ENCODE peak calls at places on chromosomes 3 and 15, in eight cellular contexts. V is foreskin keratinocyte; G is iris pigment epithelial cell; Y is T follicular helper cell; J is activated naive CD8-positive, alpha-beta T cell treated with anti-CD3 and anti-CD28 coated beads, Interleukin-2, amount 50 U/mL, for 24 hours; O is stimulated activated CD4-positive, alpha-beta T cell treated with anti-CD3 and anti-CD28 coated beads, Interleukin-2, amount 100 ng/mL, for 48 hours; C is RPMI8226; A is glomerular endothelial cell. W is an unnamed sample.
A peak's percentile ranks its signal among the peaks of the same experiment; 100 is the strongest.

GRCh38 chr3:105836533-105836932 is 32.3 kb downstream of the CBLB start:
- DNase-seq in V (no peak), G (peak; percentile 98), Y (no peak), J (no peak), O (no peak), C (no peak), A (no peak), W (no peak)

GRCh38 chr15:70853270-70853854 is 595 bp downstream of the LARP6 start:
- DNase-seq in V (peak; percentile 55), G (peak; percentile 84), Y (no peak), J (peak; percentile 16), O (no peak), C (no peak), A (no peak), W (no peak)

GRCh38 chr3:145015243-145015642 is 1043.6 kb downstream of the DIPK2A start:
- DNase-seq in V (peak; percentile 24), G (peak; percentile 92), Y (no peak), J (no peak), O (no peak), C (no peak), A (no peak), W (no peak)

GRCh38 chr3:10561162-10561561 is 55.8 kb upstream of the ATP2B2 start:
- DNase-seq in V (no peak), G (no peak), Y (no peak), J (no peak), O (no peak), C (no peak), A (no peak), W (no peak)

GRCh38 chr3:179266701-179267211 is 15.8 kb upstream of the KCNMB3 start:
- DNase-seq in V (no peak), G (no peak), Y (no peak), J (no peak), O (no peak), C (peak; percentile 30), A (no peak), W (no peak)

GRCh38 chr3:98182196-98182595 is 15.7 kb downstream of the OR5H15 start:
- DNase-seq in V (no peak), G (no peak), Y (no peak), J (no peak), O (no peak), C (no peak), A (no peak), W (no peak)

GRCh38 chr3:55173504-55173903 is 245.6 kb upstream of the LRTM1 start:
- DNase-seq in V (no peak), G (no peak), Y (no peak), J (no peak), O (no peak), C (no peak), A (no peak), W (no peak)

GRCh38 chr3:178083906-178084823 is 452.1 kb upstream of the KCNMB2 start:
- DNase-seq in V (no peak), G (peak; percentile 58), Y (no peak), J (no peak), O (no peak), C (peak; percentile 39), A (no peak), W (no peak)

GRCh38 chr3:43389388-43390254 is 103.3 kb downstream of the SNRK start:
- DNase-seq in V (peak; percentile 72), G (peak; percentile 92), Y (peak; percentile 68), J (peak; percentile 60), O (peak; percentile 38), C (no peak), A (peak; percentile 99), W (peak; percentile 88)

GRCh38 chr15:48939686-48940085 is 24.0 kb downstream of the SHC4 start:
- DNase-seq in V (peak; percentile 66), G (peak; percentile 98), Y (no peak), J (no peak), O (no peak), C (no peak), A (no peak), W (no peak)

GRCh38 chr3:143585720-143586456 is 262.4 kb downstream of the SLC9A9 start:
- DNase-seq in V (no peak), G (no peak), Y (no peak), J (peak; percentile 3), O (no peak), C (peak; percentile 22), A (no peak), W (no peak)

GRCh38 chr15:98946301-98947255 is 61.0 kb downstream of the PGPEP1L start:
- DNase-seq in V (no peak), G (no peak), Y (no peak), J (no peak), O (no peak), C (no peak), A (no peak), W (peak; percentile 22)

GRCh38 chr3:196115678-196116083 is 33.8 kb upstream of the TFRC start:
- DNase-seq in V (no peak), G (no peak), Y (no peak), J (no peak), O (no peak), C (no peak), A (no peak), W (no peak)

GRCh38 chr3:54917862-54918261 is 10.0 kb downstream of the LRTM1 start:
- DNase-seq in V (no peak), G (no peak), Y (no peak), J (no peak), O (no peak), C (no peak), A (no peak), W (no peak)

GRCh38 chr3:126621171-126621570 is 33.8 kb downstream of the TXNRD3 start:
- DNase-seq in V (no peak), G (peak; percentile 63), Y (no peak), J (no peak), O (no peak), C (no peak), A (no peak), W (no peak)

GRCh38 chr3:150545419-150546225 is 674 bp downstream of the SERP1 start:
- DNase-seq in V (peak; percentile 13), G (no peak), Y (peak; percentile 14), J (peak; percentile 48), O (peak; percentile 31), C (peak; percentile 63), A (no peak), W (peak; percentile 47)

GRCh38 chr3:42749753-42750231 is 23.3 kb downstream of the CCDC13 start:
- DNase-seq in V (no peak), G (peak; percentile 28), Y (no peak), J (no peak), O (no peak), C (peak; percentile 63), A (no peak), W (peak; percentile 25)

GRCh38 chr3:124313621-124314020 is 321.7 kb upstream of the ROPN1 start:
- DNase-seq in V (no peak), G (no peak), Y (no peak), J (no peak), O (no peak), C (no peak), A (no peak), W (no peak)

W was measured in GDM1.